ENCODE peak calls at places on chromosomes 1 and 21, in seven cellular contexts. C is Daoy; U is EH; D is GM20000; V is activated T-helper 1 cell treated with anti-CD3 and anti-CD28 coated beads, Interleukin-2, amount 50 U/mL, for 16 hours; X is activated T-cell treated with anti-CD3 and anti-CD28 coated beads for 24 hours; L is astrocyte of the hippocampus. F is an unnamed sample.

GRCh38 chr1:44645466-44646244 is 28.6 kb downstream of the TMEM53 start:
- DNase-seq in C (no peak), U (no peak), D (no peak), V (no peak), X (no peak), L (no peak), F (peak; percentile 99)

GRCh38 chr1:224377676-224378006 is 21.0 kb downstream of the CNIH4 start:
- DNase-seq in C (peak; percentile 46), U (peak; percentile 64), D (peak; percentile 70), V (no peak), X (no peak), L (peak; percentile 60), F (no peak)

GRCh38 chr1:25476186-25477097 is 45.7 kb downstream of the MACO1 start:
- DNase-seq in C (no peak), U (peak; percentile 7), D (no peak), V (no peak), X (no peak), L (no peak), F (no peak)

GRCh38 chr1:29197590-29197924 is 15.9 kb upstream of the SRSF4 start:
- DNase-seq in C (peak; percentile 30), U (peak; percentile 67), D (peak; percentile 28), V (no peak), X (no peak), L (peak; percentile 60), F (no peak)

GRCh38 chr1:7070389-7071029 is 285.3 kb downstream of the CAMTA1 start:
- DNase-seq in C (peak; percentile 79), U (peak; percentile 72), D (peak; percentile 83), V (peak; percentile 6), X (peak; percentile 36), L (peak; percentile 81), F (peak; percentile 39)

GRCh38 chr1:194225781-194226180 is 1039.4 kb upstream of the B3GALT2 start:
- DNase-seq in C (no peak), U (peak; percentile 6), D (peak; percentile 2), V (no peak), X (no peak), L (no peak), F (no peak)

GRCh38 chr1:58979677-58980076 is 195.8 kb upstream of the JUN start:
- DNase-seq in C (no peak), U (no peak), D (no peak), V (no peak), X (no peak), L (no peak), F (no peak)

GRCh38 chr1:110880708-110881374 is 7.9 kb downstream of the CD53 start:
- DNase-seq in C (peak; percentile 68), U (no peak), D (no peak), V (peak; percentile 24), X (peak; percentile 41), L (peak; percentile 2), F (no peak)

GRCh38 chr1:89339039-89339438 is 24.8 kb upstream of the GBP6 start:
- DNase-seq in C (no peak), U (no peak), D (no peak), V (no peak), X (no peak), L (no peak), F (no peak)

GRCh38 chr21:45112371-45112770 is 38.0 kb downstream of the ADARB1 start:
- DNase-seq in C (no peak), U (peak; percentile 46), D (no peak), V (no peak), X (no peak), L (peak; percentile 43), F (no peak)

GRCh38 chr1:156444407-156445001 is 56.1 kb downstream of the MEF2D start:
- DNase-seq in C (peak; percentile 62), U (no peak), D (no peak), V (no peak), X (peak; percentile 28), L (peak; percentile 50), F (no peak)

GRCh38 chr1:94227624-94228023 is 9.8 kb downstream of the ARHGAP29 start:
- DNase-seq in C (no peak), U (no peak), D (no peak), V (no peak), X (no peak), L (no peak), F (no peak)

GRCh38 chr1:114956570-114956969 is 73.1 kb upstream of the TSHB start:
- DNase-seq in C (peak; percentile 32), U (peak; percentile 24), D (no peak), V (no peak), X (no peak), L (peak; percentile 6), F (no peak)

GRCh38 chr21:36097427-36098230 is 27.8 kb downstream of the CBR1 start:
- DNase-seq in C (peak; percentile 21), U (peak; percentile 72), D (peak; percentile 34), V (no peak), X (no peak), L (peak; percentile 67), F (no peak)

GRCh38 chr1:42172394-42173133 is 8.0 kb upstream of the GUCA2A start:
- DNase-seq in C (no peak), U (peak; percentile 26), D (no peak), V (no peak), X (no peak), L (no peak), F (no peak)

GRCh38 chr1:147235822-147236221 is 6.7 kb upstream of the CHD1L start:
- DNase-seq in C (no peak), U (no peak), D (no peak), V (no peak), X (no peak), L (no peak), F (no peak)

GRCh38 chr21:45488839-45489479 is 53.3 kb downstream of the SLC19A1 start:
- DNase-seq in C (no peak), U (no peak), D (no peak), V (no peak), X (no peak), L (no peak), F (no peak)

F was measured in posterior cingulate gyrus.